ENCODE peak calls at places on chromosome 5, in seven cellular contexts. T is endothelial cell; A is psoas muscle; P is activated naive CD4-positive, alpha-beta T cell treated with anti-CD3 and anti-CD28 coated beads, Interleukin-2, amount 10 ng/mL, durations not matched to agents 7 days and 5 days; K is AG04450; F is AG09319; M is EL. H is an unnamed sample.

GRCh38 chr5:9630251-9630650 is at the start of gene TAS2R1:
- DNase-seq in P (no peak), K (no peak), M (no peak), T (no peak), F (no peak), A (no peak), H (no peak)

GRCh38 chr5:10994088-10994986 is 233.3 kb upstream of the DAP start:
- DNase-seq in K (no peak), P (no peak), T (no peak), F (no peak), M (no peak), A (no peak), H (no peak)

GRCh38 chr5:14671414-14671813 is 6.9 kb downstream of the OTULIN start:
- DNase-seq in M (no peak), A (no peak), F (no peak), K (no peak), P (no peak), T (no peak), H (peak; percentile 27)

GRCh38 chr5:116410345-116410890 is 164.2 kb downstream of the SEMA6A start:
- DNase-seq in P (no peak), M (no peak), K (no peak), T (no peak), F (no peak), A (no peak), H (no peak)

GRCh38 chr5:31415009-31415923 is 116.6 kb downstream of the DROSHA start:
- DNase-seq in M (peak; percentile 18), P (no peak), K (no peak), A (no peak), T (no peak), F (no peak), H (no peak)

GRCh38 chr5:78275998-78276543 is 18.4 kb downstream of the AP3B1 start:
- DNase-seq in M (peak; percentile 43), A (no peak), P (no peak), F (no peak), T (no peak), K (no peak), H (peak; percentile 45)

GRCh38 chr5:150656191-150657132 is 4.6 kb upstream of the MYOZ3 start:
- DNase-seq in A (peak; percentile 82), F (no peak), T (peak; percentile 84), K (no peak), P (peak; percentile 85), M (peak; percentile 64), H (no peak)

GRCh38 chr5:83503662-83504061 is 32.1 kb downstream of the VCAN start:
- DNase-seq in P (no peak), K (no peak), F (no peak), T (no peak), M (no peak), A (no peak), H (no peak)

GRCh38 chr5:123215929-123216702 is 127.1 kb downstream of the PRDM6 start:
- DNase-seq in K (no peak), P (no peak), M (no peak), T (no peak), A (no peak), F (no peak), H (no peak)

GRCh38 chr5:120765189-120765588 is 301.1 kb downstream of the PRR16 start:
- DNase-seq in P (no peak), K (no peak), A (no peak), F (no peak), T (no peak), M (no peak), H (no peak)

GRCh38 chr5:170173227-170173626 is 59.6 kb upstream of the C5orf58 start:
- DNase-seq in P (no peak), M (peak; percentile 72), T (no peak), K (no peak), A (no peak), F (no peak), H (peak; percentile 47)

GRCh38 chr5:145689235-145689634 is 145.9 kb downstream of the PRELID2 start:
- DNase-seq in K (no peak), T (no peak), F (no peak), M (no peak), P (no peak), A (no peak), H (no peak)

GRCh38 chr5:91641730-91642350 is 258.7 kb upstream of the ARRDC3 start:
- DNase-seq in A (no peak), T (no peak), K (peak; percentile 3), P (no peak), F (peak; percentile 2), M (peak; percentile 52), H (no peak)

GRCh38 chr5:120304653-120305052 is 159.4 kb upstream of the PRR16 start:
- DNase-seq in K (no peak), A (no peak), P (no peak), M (peak; percentile 81), F (no peak), T (no peak), H (peak; percentile 71)

H was measured in NCI-H226.